ENCODE peak calls at places on chromosome X, in seven cellular contexts. X, Z, R, K, S, O and G are unnamed samples.

GRCh38 chrX:42976729-42977366 is 198.9 kb upstream of the PPP1R2C start:
- DNase-seq in O (no peak), X (no peak), Z (peak; percentile 42), K (peak; percentile 46), R (no peak), S (no peak), G (peak; percentile 59)

GRCh38 chrX:47148946-47149345 is 3.9 kb downstream of the RBM10 start:
- DNase-seq in X (no peak), K (no peak), Z (no peak), O (no peak), S (no peak), R (no peak), G (no peak)

GRCh38 chrX:55710701-55711100 is 6.8 kb upstream of the RRAGB start:
- DNase-seq in Z (no peak), X (no peak), R (no peak), O (no peak), K (no peak), S (peak; percentile 28), G (no peak)

GRCh38 chrX:150982235-150982785 is 825 bp upstream of the HMGB3 start:
- DNase-seq in O (no peak), Z (no peak), X (no peak), R (no peak), K (no peak), S (no peak), G (no peak)

GRCh38 chrX:71910526-71911022 is at the start of gene NHSL2:
- DNase-seq in O (no peak), Z (peak; percentile 32), R (peak; percentile 72), K (no peak), X (no peak), S (no peak), G (peak; percentile 80)

GRCh38 chrX:71616672-71617529 is 1.4 kb downstream of the CXCR3 start:
- DNase-seq in O (peak; percentile 30), Z (no peak), K (peak; percentile 89), X (peak; percentile 81), R (peak; percentile 51), S (no peak), G (no peak)

GRCh38 chrX:115592997-115593734 is 32.2 kb downstream of the PLS3 start:
- DNase-seq in K (no peak), X (no peak), S (no peak), R (no peak), Z (peak; percentile 24), O (no peak), G (peak; percentile 51)

GRCh38 chrX:139332441-139332840 is 198.1 kb upstream of the F9 start:
- DNase-seq in S (no peak), O (no peak), R (no peak), X (no peak), K (no peak), Z (no peak), G (no peak)

GRCh38 chrX:21996872-21997271 is 35.3 kb upstream of the PHEX start:
- DNase-seq in X (no peak), R (no peak), O (no peak), K (no peak), Z (no peak), S (no peak), G (no peak)

GRCh38 chrX:120213438-120214265 is 37.0 kb upstream of the ZBTB33 start:
- DNase-seq in O (peak; percentile 44), K (peak; percentile 47), R (peak; percentile 87), Z (peak; percentile 63), S (peak; percentile 1), X (peak; percentile 63), G (peak; percentile 56)

GRCh38 chrX:130676861-130677260 is 226.1 kb downstream of the ENOX2 start:
- DNase-seq in S (no peak), K (peak; percentile 24), Z (no peak), R (no peak), X (no peak), O (no peak), G (no peak)

GRCh38 chrX:123450217-123450616 is 266.1 kb downstream of the GRIA3 start:
- DNase-seq in O (no peak), X (no peak), R (peak; percentile 52), K (peak; percentile 1), S (no peak), Z (peak; percentile 7), G (peak; percentile 18)

GRCh38 chrX:109624641-109625311 is at the start of gene KCNE5:
- DNase-seq in K (no peak), O (no peak), X (no peak), S (no peak), Z (peak; percentile 51), R (peak; percentile 88), G (no peak)

GRCh38 chrX:108299101-108299591 is 139.1 kb downstream of the COL4A6 start:
- DNase-seq in S (peak; percentile 9), X (no peak), O (no peak), K (no peak), R (no peak), Z (peak; percentile 44), G (peak; percentile 14)

GRCh38 chrX:12971282-12972003 is 3.5 kb upstream of the TMSB4X start:
- DNase-seq in Z (no peak), R (no peak), K (no peak), S (no peak), O (no peak), X (no peak), G (no peak)

GRCh38 chrX:7068939-7069367 is 78.6 kb upstream of the STS start:
- DNase-seq in R (peak; percentile 79), Z (no peak), X (no peak), K (no peak), S (no peak), O (no peak), G (no peak)

GRCh38 chrX:133297284-133297683 is 79.1 kb upstream of the TFDP3 start:
- DNase-seq in K (no peak), R (no peak), S (peak; percentile 5), X (no peak), Z (no peak), O (no peak), G (no peak)

GRCh38 chrX:46653482-46653881 is 79.9 kb downstream of the CHST7 start:
- DNase-seq in S (no peak), K (no peak), Z (peak; percentile 16), X (no peak), R (peak; percentile 77), O (no peak), G (peak; percentile 44)

GRCh38 chrX:7586126-7586525 is 256.8 kb upstream of the VCX start:
- DNase-seq in R (peak; percentile 38), S (no peak), X (no peak), K (no peak), Z (peak; percentile 27), O (no peak), G (peak; percentile 11)

GRCh38 chrX:29561417-29561816 is 653.9 kb upstream of the MAGEB2 start:
- DNase-seq in R (no peak), S (no peak), X (no peak), K (no peak), O (no peak), Z (no peak), G (no peak)

GRCh38 chrX:52271212-52271611 is 86.5 kb downstream of the MAGED4 start:
- DNase-seq in R (peak; percentile 69), O (no peak), X (no peak), K (peak; percentile 0), Z (peak; percentile 29), S (no peak), G (no peak)

DNA sequence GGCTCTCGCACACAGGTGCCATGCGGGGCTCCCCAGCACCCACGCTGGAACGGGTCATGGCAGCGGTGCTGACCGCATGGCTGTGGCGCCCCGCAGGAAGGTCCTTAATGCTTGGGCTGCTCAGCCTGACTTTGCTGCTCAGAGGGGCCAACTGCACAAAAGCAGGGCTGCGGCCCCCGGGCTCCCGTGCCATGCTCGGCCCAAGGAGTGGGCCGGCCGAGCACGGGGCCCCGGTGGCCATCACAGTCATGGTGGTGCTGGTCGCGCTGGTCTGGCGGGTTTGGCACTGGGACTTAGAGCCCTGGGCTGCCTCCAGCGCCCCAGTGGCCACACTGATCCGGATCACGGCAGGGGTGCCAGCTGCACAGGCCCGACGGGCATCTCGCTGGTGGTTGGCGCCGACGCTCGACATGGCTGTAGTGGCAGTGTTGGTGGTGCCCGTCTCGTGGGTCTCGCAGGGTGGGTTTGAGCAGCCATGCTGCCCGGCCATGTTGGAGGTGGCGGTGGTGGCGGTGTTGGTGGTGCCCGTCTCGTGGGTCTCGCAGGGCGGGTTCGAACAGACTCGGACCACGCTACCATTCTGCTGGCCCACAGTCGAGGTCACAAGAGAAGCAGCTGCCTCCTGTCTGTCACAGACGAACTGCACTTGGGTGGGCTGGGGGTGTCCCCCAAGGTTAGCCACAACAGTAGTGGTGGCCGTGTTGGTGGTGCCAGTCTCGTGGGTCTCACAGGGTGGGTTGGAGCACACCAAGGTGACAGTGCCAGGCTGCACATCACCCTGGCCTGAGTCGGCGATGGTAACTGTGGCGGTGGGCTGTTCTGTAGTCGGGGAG is 10.4 kb upstream of the RENBP start:
- DNase-seq in R (no peak), Z (no peak), X (no peak), O (no peak), K (no peak), S (no peak), G (no peak)
- H3K36me3 ChIP-seq in R (peaks cover 34% of the 10 kb centered on the region), Z (no peaks in the 10 kb centered on the region), X (no peaks in the 10 kb centered on the region), O (peaks cover 60% of the 10 kb centered on the region), K (peaks cover 16% of the 10 kb centered on the region), S (peaks cover 10% of the 10 kb centered on the region), G (peaks cover 100% of the 10 kb centered on the region)

GRCh38 chrX:15998350-15998749 is 125.0 kb upstream of the GRPR start:
- DNase-seq in X (no peak), R (no peak), S (no peak), K (no peak), O (no peak), Z (no peak), G (no peak)
- H3K36me3 ChIP-seq in X (no peaks in the 10 kb centered on the region), R (no peaks in the 10 kb centered on the region), S (no peaks in the 10 kb centered on the region), K (no peaks in the 10 kb centered on the region), O (no peaks in the 10 kb centered on the region), Z (no peaks in the 10 kb centered on the region), G (no peaks in the 10 kb centered on the region)

GRCh38 chrX:129590596-129590995 is 50.5 kb downstream of the OCRL start:
- DNase-seq in R (no peak), X (no peak), K (no peak), O (no peak), Z (no peak), S (no peak), G (no peak)
- H3K36me3 ChIP-seq in R (peaks cover 40% of the 10 kb centered on the region), X (peaks cover 8% of the 10 kb centered on the region), K (no peaks in the 10 kb centered on the region), O (no peaks in the 10 kb centered on the region), Z (no peaks in the 10 kb centered on the region), S (no peaks in the 10 kb centered on the region), G (peaks cover 70% of the 10 kb centered on the region)

GRCh38 chrX:1488745-1489144 is 36.0 kb upstream of the ASMTL start:
- DNase-seq in K (no peak), Z (no peak), X (no peak), S (no peak), O (no peak), R (no peak), G (no peak)

GRCh38 chrX:1487401-1487800 is 34.7 kb upstream of the ASMTL start:
- DNase-seq in R (peak; percentile 33), Z (no peak), X (no peak), S (no peak), K (no peak), O (no peak), G (no peak)

GRCh38 chrX:1486177-1486576 is 33.5 kb upstream of the ASMTL start:
- DNase-seq in K (no peak), O (no peak), S (no peak), X (no peak), Z (no peak), R (no peak), G (no peak)

GRCh38 chrX:1486749-1487361 is 34.1 kb upstream of the ASMTL start:
- DNase-seq in O (no peak), Z (no peak), K (no peak), S (no peak), R (peak; percentile 35), X (no peak), G (no peak)

DNA sequence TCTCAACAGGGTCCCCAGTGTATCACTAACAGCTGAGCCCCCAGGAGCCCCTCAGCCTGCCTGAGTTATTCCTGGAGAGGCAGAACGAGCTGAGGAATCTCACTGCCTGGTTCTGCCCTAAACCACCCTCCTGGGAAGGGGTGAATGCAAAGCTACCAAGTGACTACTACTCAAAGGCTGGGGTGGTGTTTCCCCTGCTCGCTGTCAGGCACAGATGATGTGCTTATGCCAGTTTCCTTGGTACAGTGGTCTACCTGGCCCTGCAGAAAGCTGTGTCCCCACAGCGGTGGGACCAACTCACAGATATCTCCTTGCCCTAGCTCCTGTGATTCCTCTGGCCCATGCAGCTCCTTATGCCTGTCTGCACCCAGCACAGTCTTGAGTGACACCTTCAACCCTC is 35.4 kb upstream of the ASMTL start:
- DNase-seq in S (no peak), O (no peak), X (no peak), Z (no peak), R (peak; percentile 32), K (no peak), G (no peak)
- H3K36me3 ChIP-seq in S (no peaks in the 10 kb centered on the region), O (peaks cover 52% of the 10 kb centered on the region), X (no peaks in the 10 kb centered on the region), Z (no peaks in the 10 kb centered on the region), R (no peaks in the 10 kb centered on the region), K (no peaks in the 10 kb centered on the region), G (no peaks in the 10 kb centered on the region)